ENCODE peak calls at places on chromosomes 2 and 18, in nine cellular contexts. A is amygdala; E is CD4-positive, alpha-beta T cell; Q is fibroblast of lung; T is NCI-H1417 treated with DMSO at 0.1 percent for 48 hours; D is globus pallidus; O is left cardiac atrium; J is tibial artery; N is HT1080. H is an unnamed sample.

GRCh38 chr18:34704823-34705222 is 5.3 kb upstream of the DTNA start:
- DNase-seq in A (no peak), E (no peak), Q (no peak), T (no peak), D (no peak), O (no peak), J (no peak), N (no peak), H (no peak)

GRCh38 chr2:216057688-216058193 is 23.9 kb downstream of the PECR start:
- DNase-seq in A (no peak), E (peak; percentile 64), Q (peak; percentile 96), T (no peak), D (peak; percentile 26), O (no peak), J (no peak), N (no peak), H (no peak)

GRCh38 chr2:2743164-2743571 is 412.1 kb upstream of the MYT1L start:
- DNase-seq in A (peak; percentile 65), E (no peak), Q (peak; percentile 64), T (no peak), D (peak; percentile 58), O (peak; percentile 83), J (no peak), N (peak; percentile 65), H (peak; percentile 55)

GRCh38 chr18:58846325-58846724 is 18.4 kb upstream of the ZNF532 start:
- DNase-seq in A (no peak), E (no peak), Q (no peak), T (no peak), D (no peak), O (no peak), J (no peak), N (no peak), H (no peak)

GRCh38 chr2:211928186-211928585 is 610.4 kb downstream of the ERBB4 start:
- DNase-seq in A (no peak), E (no peak), Q (no peak), T (no peak), D (no peak), O (no peak), J (no peak), N (no peak), H (no peak)

GRCh38 chr2:43225093-43225787 is 1.2 kb downstream of the ZFP36L2 start:
- DNase-seq in A (no peak), E (peak; percentile 72), Q (peak; percentile 69), T (no peak), D (peak; percentile 45), O (peak; percentile 59), J (peak; percentile 81), N (no peak), H (peak; percentile 64)

GRCh38 chr18:69992776-69993175 is 45.1 kb upstream of the CD226 start:
- DNase-seq in A (no peak), E (no peak), Q (peak; percentile 48), T (no peak), D (no peak), O (no peak), J (no peak), N (peak; percentile 90), H (peak; percentile 83)

GRCh38 chr18:60421356-60422118 is 49.0 kb upstream of the MC4R start:
- DNase-seq in A (no peak), E (no peak), Q (peak; percentile 2), T (no peak), D (no peak), O (no peak), J (no peak), N (no peak), H (no peak)

GRCh38 chr2:195898505-195898904 is 170.1 kb downstream of the DNAH7 start:
- DNase-seq in A (peak; percentile 48), E (no peak), Q (peak; percentile 100), T (no peak), D (peak; percentile 64), O (peak; percentile 77), J (no peak), N (peak; percentile 32), H (peak; percentile 88)

GRCh38 chr2:190869721-190870120 is 10.9 kb upstream of the GLS start:
- DNase-seq in A (no peak), E (no peak), Q (no peak), T (no peak), D (no peak), O (no peak), J (no peak), N (no peak), H (no peak)

GRCh38 chr2:29063646-29064372 is 10.5 kb downstream of the PCARE start:
- DNase-seq in A (no peak), E (no peak), Q (peak; percentile 81), T (no peak), D (peak; percentile 52), O (no peak), J (no peak), N (no peak), H (no peak)

GRCh38 chr18:60019463-60019840 is 119.7 kb downstream of the PMAIP1 start:
- DNase-seq in A (no peak), E (no peak), Q (peak; percentile 97), T (no peak), D (no peak), O (no peak), J (no peak), N (peak; percentile 51), H (peak; percentile 50)

GRCh38 chr18:77006305-77007175 is 126.0 kb downstream of the MBP start:
- DNase-seq in A (no peak), E (no peak), Q (no peak), T (no peak), D (no peak), O (no peak), J (no peak), N (no peak), H (no peak)

GRCh38 chr2:64998658-64999061 is 9.5 kb downstream of the SLC1A4 start:
- DNase-seq in A (no peak), E (no peak), Q (peak; percentile 73), T (no peak), D (peak; percentile 54), O (peak; percentile 37), J (no peak), N (peak; percentile 8), H (no peak)

GRCh38 chr2:111617804-111618576 is 266.0 kb downstream of the ANAPC1 start:
- DNase-seq in A (no peak), E (no peak), Q (no peak), T (no peak), D (peak; percentile 14), O (peak; percentile 49), J (peak; percentile 85), N (peak; percentile 32), H (peak; percentile 71)

GRCh38 chr2:32284321-32284720 is 6.6 kb downstream of the YIPF4 start:
- DNase-seq in A (no peak), E (no peak), Q (peak; percentile 51), T (no peak), D (no peak), O (no peak), J (no peak), N (peak; percentile 27), H (no peak)

GRCh38 chr18:33802955-33803354 is 224.9 kb downstream of the ASXL3 start:
- DNase-seq in A (no peak), E (no peak), Q (no peak), T (peak; percentile 95), D (no peak), O (no peak), J (no peak), N (no peak), H (no peak)

GRCh38 chr2:54166121-54166773 is 50.8 kb downstream of the ACYP2 start:
- DNase-seq in A (no peak), E (no peak), Q (peak; percentile 9), T (no peak), D (no peak), O (no peak), J (no peak), N (no peak), H (no peak)

GRCh38 chr18:48875942-48876511 is 74.7 kb downstream of the SMAD7 start:
- DNase-seq in A (no peak), E (no peak), Q (peak; percentile 33), T (no peak), D (no peak), O (peak; percentile 18), J (peak; percentile 67), N (no peak), H (no peak)

GRCh38 chr2:127660291-127660578 is 14.3 kb downstream of the GPR17 start:
- DNase-seq in A (no peak), E (no peak), Q (no peak), T (no peak), D (no peak), O (no peak), J (no peak), N (no peak), H (no peak)

GRCh38 chr2:68730828-68731227 is 3.8 kb upstream of the ARHGAP25 start:
- DNase-seq in A (no peak), E (no peak), Q (peak; percentile 75), T (no peak), D (no peak), O (no peak), J (no peak), N (peak; percentile 72), H (peak; percentile 69)

GRCh38 chr2:219661955-219662395 is 34.5 kb downstream of the SLC4A3 start:
- DNase-seq in A (no peak), E (no peak), Q (peak; percentile 90), T (no peak), D (no peak), O (no peak), J (no peak), N (peak; percentile 60), H (no peak)

GRCh38 chr2:150491943-150492342 is 4.5 kb upstream of the RND3 start:
- DNase-seq in A (no peak), E (no peak), Q (peak; percentile 71), T (no peak), D (no peak), O (no peak), J (no peak), N (peak; percentile 73), H (no peak)

GRCh38 chr2:11417946-11418585 is 47.9 kb downstream of the E2F6 start:
- DNase-seq in A (no peak), E (no peak), Q (no peak), T (no peak), D (no peak), O (no peak), J (no peak), N (peak; percentile 68), H (peak; percentile 23)

GRCh38 chr2:201232125-201232815 is 28.1 kb upstream of the CASP8 start:
- DNase-seq in A (peak; percentile 32), E (peak; percentile 90), Q (peak; percentile 78), T (peak; percentile 62), D (peak; percentile 75), O (peak; percentile 89), J (peak; percentile 86), N (peak; percentile 91), H (peak; percentile 94)

GRCh38 chr2:239552213-239552926 is 151.6 kb upstream of the HDAC4 start:
- DNase-seq in A (no peak), E (no peak), Q (no peak), T (no peak), D (no peak), O (no peak), J (no peak), N (no peak), H (no peak)

GRCh38 chr2:219362524-219363164 is 25.1 kb downstream of the DNPEP start:
- DNase-seq in A (no peak), E (no peak), Q (peak; percentile 98), T (no peak), D (no peak), O (peak; percentile 60), J (peak; percentile 75), N (peak; percentile 96), H (peak; percentile 99)

GRCh38 chr2:25977768-25978167 is 4.5 kb downstream of the KIF3C start:
- DNase-seq in A (no peak), E (no peak), Q (peak; percentile 63), T (no peak), D (no peak), O (no peak), J (no peak), N (peak; percentile 76), H (peak; percentile 89)

GRCh38 chr2:121333231-121333630 is 48.2 kb upstream of the TFCP2L1 start:
- DNase-seq in A (no peak), E (no peak), Q (no peak), T (no peak), D (no peak), O (no peak), J (peak; percentile 53), N (no peak), H (no peak)

GRCh38 chr2:191749181-191749540 is 71.2 kb downstream of the NABP1 start:
- DNase-seq in A (no peak), E (no peak), Q (no peak), T (no peak), D (no peak), O (no peak), J (no peak), N (no peak), H (no peak)

GRCh38 chr2:105510761-105511669 is 112.2 kb upstream of the FHL2 start:
- DNase-seq in A (no peak), E (no peak), Q (peak; percentile 40), T (no peak), D (no peak), O (no peak), J (no peak), N (peak; percentile 31), H (peak; percentile 85)